ENCODE peak calls at places on chromosome 7, in ten cellular contexts. One of them, this sample, is unnamed.

GRCh38 chr7:141992154-141992553 is 3.5 kb upstream of the MGAM start:
- DNase-seq in IMR-90: no peak
- DNase-seq in endothelial cell: no peak
- DNase-seq in hippocampal formation: no peak
- DNase-seq in fibroblast of mammary gland: peak
- DNase-seq in stimulated activated CD8-positive, alpha-beta memory T cell treated with anti-CD3 and anti-CD28 coated beads, Interleukin-4, amount 100 ng/mL, for 4 hours: no peak
- DNase-seq in hypothalamus: no peak
- DNase-seq in fibroblast of the aortic adventitia: no peak
- DNase-seq in fibroblast of lung: no peak
- DNase-seq in heart right ventricle: no peak
- DNase-seq in this sample: no peak

GRCh38 chr7:21374134-21374533 is 53.7 kb upstream of the SP4 start:
- DNase-seq in IMR-90: no peak
- DNase-seq in endothelial cell: no peak
- DNase-seq in hippocampal formation: no peak
- DNase-seq in fibroblast of mammary gland: no peak
- DNase-seq in stimulated activated CD8-positive, alpha-beta memory T cell treated with anti-CD3 and anti-CD28 coated beads, Interleukin-4, amount 100 ng/mL, for 4 hours: no peak
- DNase-seq in hypothalamus: no peak
- DNase-seq in fibroblast of the aortic adventitia: no peak
- DNase-seq in fibroblast of lung: no peak
- DNase-seq in heart right ventricle: no peak
- DNase-seq in this sample: no peak

GRCh38 chr7:89023146-89023545 is 227.6 kb upstream of the TEX47 start:
- DNase-seq in IMR-90: no peak
- DNase-seq in endothelial cell: no peak
- DNase-seq in hippocampal formation: no peak
- DNase-seq in fibroblast of mammary gland: no peak
- DNase-seq in stimulated activated CD8-positive, alpha-beta memory T cell treated with anti-CD3 and anti-CD28 coated beads, Interleukin-4, amount 100 ng/mL, for 4 hours: no peak
- DNase-seq in hypothalamus: no peak
- DNase-seq in fibroblast of the aortic adventitia: no peak
- DNase-seq in fibroblast of lung: peak
- DNase-seq in heart right ventricle: no peak
- DNase-seq in this sample: no peak

GRCh38 chr7:35780070-35780469 is 20.8 kb upstream of the SEPTIN7 start:
- DNase-seq in IMR-90: no peak
- DNase-seq in endothelial cell: no peak
- DNase-seq in hippocampal formation: peak
- DNase-seq in fibroblast of mammary gland: no peak
- DNase-seq in stimulated activated CD8-positive, alpha-beta memory T cell treated with anti-CD3 and anti-CD28 coated beads, Interleukin-4, amount 100 ng/mL, for 4 hours: no peak
- DNase-seq in hypothalamus: no peak
- DNase-seq in fibroblast of the aortic adventitia: no peak
- DNase-seq in fibroblast of lung: no peak
- DNase-seq in heart right ventricle: no peak
- DNase-seq in this sample: no peak

GRCh38 chr7:156614434-156615264 is 25.9 kb upstream of the RNF32 start:
- DNase-seq in IMR-90: no peak
- DNase-seq in endothelial cell: no peak
- DNase-seq in hippocampal formation: no peak
- DNase-seq in fibroblast of mammary gland: no peak
- DNase-seq in stimulated activated CD8-positive, alpha-beta memory T cell treated with anti-CD3 and anti-CD28 coated beads, Interleukin-4, amount 100 ng/mL, for 4 hours: no peak
- DNase-seq in hypothalamus: no peak
- DNase-seq in fibroblast of the aortic adventitia: no peak
- DNase-seq in fibroblast of lung: no peak
- DNase-seq in heart right ventricle: no peak
- DNase-seq in this sample: no peak

GRCh38 chr7:157561816-157562410 is 225.1 kb downstream of the DNAJB6 start:
- DNase-seq in IMR-90: no peak
- DNase-seq in endothelial cell: no peak
- DNase-seq in hippocampal formation: no peak
- DNase-seq in fibroblast of mammary gland: no peak
- DNase-seq in stimulated activated CD8-positive, alpha-beta memory T cell treated with anti-CD3 and anti-CD28 coated beads, Interleukin-4, amount 100 ng/mL, for 4 hours: no peak
- DNase-seq in hypothalamus: no peak
- DNase-seq in fibroblast of the aortic adventitia: no peak
- DNase-seq in fibroblast of lung: no peak
- DNase-seq in heart right ventricle: no peak
- DNase-seq in this sample: no peak

GRCh38 chr7:135745702-135746312 is 2.8 kb downstream of the FAM180A start:
- DNase-seq in IMR-90: peak
- DNase-seq in endothelial cell: no peak
- DNase-seq in hippocampal formation: no peak
- DNase-seq in fibroblast of mammary gland: peak
- DNase-seq in stimulated activated CD8-positive, alpha-beta memory T cell treated with anti-CD3 and anti-CD28 coated beads, Interleukin-4, amount 100 ng/mL, for 4 hours: no peak
- DNase-seq in hypothalamus: no peak
- DNase-seq in fibroblast of the aortic adventitia: peak
- DNase-seq in fibroblast of lung: peak
- DNase-seq in heart right ventricle: peak
- DNase-seq in this sample: no peak

GRCh38 chr7:1558841-1559625 is 3.0 kb upstream of the TMEM184A start:
- DNase-seq in IMR-90: no peak
- DNase-seq in endothelial cell: no peak
- DNase-seq in hippocampal formation: no peak
- DNase-seq in fibroblast of mammary gland: no peak
- DNase-seq in stimulated activated CD8-positive, alpha-beta memory T cell treated with anti-CD3 and anti-CD28 coated beads, Interleukin-4, amount 100 ng/mL, for 4 hours: no peak
- DNase-seq in hypothalamus: no peak
- DNase-seq in fibroblast of the aortic adventitia: no peak
- DNase-seq in fibroblast of lung: no peak
- DNase-seq in heart right ventricle: no peak
- DNase-seq in this sample: no peak

GRCh38 chr7:48140001-48140681 is 31.1 kb upstream of the ABCA13 start:
- DNase-seq in IMR-90: no peak
- DNase-seq in endothelial cell: no peak
- DNase-seq in hippocampal formation: no peak
- DNase-seq in fibroblast of mammary gland: peak
- DNase-seq in stimulated activated CD8-positive, alpha-beta memory T cell treated with anti-CD3 and anti-CD28 coated beads, Interleukin-4, amount 100 ng/mL, for 4 hours: no peak
- DNase-seq in hypothalamus: no peak
- DNase-seq in fibroblast of the aortic adventitia: peak
- DNase-seq in fibroblast of lung: peak
- DNase-seq in heart right ventricle: no peak
- DNase-seq in this sample: no peak

GRCh38 chr7:26153823-26154783 is 2.1 kb downstream of the NFE2L3 start:
- DNase-seq in IMR-90: peak
- DNase-seq in endothelial cell: no peak
- DNase-seq in hippocampal formation: no peak
- DNase-seq in fibroblast of mammary gland: no peak
- DNase-seq in stimulated activated CD8-positive, alpha-beta memory T cell treated with anti-CD3 and anti-CD28 coated beads, Interleukin-4, amount 100 ng/mL, for 4 hours: no peak
- DNase-seq in hypothalamus: no peak
- DNase-seq in fibroblast of the aortic adventitia: no peak
- DNase-seq in fibroblast of lung: peak
- DNase-seq in heart right ventricle: peak
- DNase-seq in this sample: no peak

GRCh38 chr7:134941185-134941900 is 45.0 kb upstream of the AGBL3 start:
- DNase-seq in IMR-90: peak
- DNase-seq in endothelial cell: peak
- DNase-seq in hippocampal formation: no peak
- DNase-seq in fibroblast of mammary gland: peak
- DNase-seq in stimulated activated CD8-positive, alpha-beta memory T cell treated with anti-CD3 and anti-CD28 coated beads, Interleukin-4, amount 100 ng/mL, for 4 hours: no peak
- DNase-seq in hypothalamus: no peak
- DNase-seq in fibroblast of the aortic adventitia: peak
- DNase-seq in fibroblast of lung: peak
- DNase-seq in heart right ventricle: peak
- DNase-seq in this sample: no peak

GRCh38 chr7:34070486-34071323 is 165.4 kb downstream of the BMPER start:
- DNase-seq in IMR-90: peak
- DNase-seq in endothelial cell: no peak
- DNase-seq in hippocampal formation: no peak
- DNase-seq in fibroblast of mammary gland: peak
- DNase-seq in stimulated activated CD8-positive, alpha-beta memory T cell treated with anti-CD3 and anti-CD28 coated beads, Interleukin-4, amount 100 ng/mL, for 4 hours: no peak
- DNase-seq in hypothalamus: no peak
- DNase-seq in fibroblast of the aortic adventitia: peak
- DNase-seq in fibroblast of lung: peak
- DNase-seq in heart right ventricle: no peak
- DNase-seq in this sample: no peak

GRCh38 chr7:43141091-43141490 is 28.6 kb downstream of the HECW1 start:
- DNase-seq in IMR-90: no peak
- DNase-seq in endothelial cell: no peak
- DNase-seq in hippocampal formation: no peak
- DNase-seq in fibroblast of mammary gland: no peak
- DNase-seq in stimulated activated CD8-positive, alpha-beta memory T cell treated with anti-CD3 and anti-CD28 coated beads, Interleukin-4, amount 100 ng/mL, for 4 hours: no peak
- DNase-seq in hypothalamus: no peak
- DNase-seq in fibroblast of the aortic adventitia: no peak
- DNase-seq in fibroblast of lung: peak
- DNase-seq in heart right ventricle: no peak
- DNase-seq in this sample: no peak

GRCh38 chr7:29839302-29839701 is 33.0 kb downstream of the WIPF3 start:
- DNase-seq in IMR-90: peak
- DNase-seq in endothelial cell: no peak
- DNase-seq in hippocampal formation: no peak
- DNase-seq in fibroblast of mammary gland: peak
- DNase-seq in stimulated activated CD8-positive, alpha-beta memory T cell treated with anti-CD3 and anti-CD28 coated beads, Interleukin-4, amount 100 ng/mL, for 4 hours: no peak
- DNase-seq in hypothalamus: no peak
- DNase-seq in fibroblast of the aortic adventitia: peak
- DNase-seq in fibroblast of lung: peak
- DNase-seq in heart right ventricle: peak
- DNase-seq in this sample: no peak

GRCh38 chr7:33050425-33051318 is 11.9 kb downstream of the NT5C3A start:
- DNase-seq in IMR-90: peak
- DNase-seq in endothelial cell: peak
- DNase-seq in hippocampal formation: peak
- DNase-seq in fibroblast of mammary gland: peak
- DNase-seq in stimulated activated CD8-positive, alpha-beta memory T cell treated with anti-CD3 and anti-CD28 coated beads, Interleukin-4, amount 100 ng/mL, for 4 hours: no peak
- DNase-seq in hypothalamus: no peak
- DNase-seq in fibroblast of the aortic adventitia: peak
- DNase-seq in fibroblast of lung: peak
- DNase-seq in heart right ventricle: no peak
- DNase-seq in this sample: peak